ENCODE peak calls at places on chromosomes 3 and 15, in six cellular contexts. J is A549, F is Caco-2, C is psoas muscle, R is transverse colon, S is LoVo. P is an unnamed sample.

GRCh38 chr15:71055461-71055860 is 59.8 kb upstream of the THSD4 start:
- DNase-seq in C (no peak), S (peak; percentile 34), R (no peak), J (peak; percentile 55), F (no peak), P (peak; percentile 26)

GRCh38 chr15:81253846-81254245 is 57.2 kb downstream of the IL16 start:
- DNase-seq in R (no peak), J (no peak), F (no peak), C (no peak), S (no peak), P (no peak)

GRCh38 chr3:132318451-132318850 is 1.2 kb downstream of the ACP3 start:
- DNase-seq in R (no peak), J (no peak), S (no peak), F (no peak), C (no peak), P (no peak)

GRCh38 chr3:127036209-127037020 is 53.5 kb downstream of the PLXNA1 start:
- DNase-seq in F (no peak), C (peak; percentile 10), J (no peak), R (peak; percentile 64), S (no peak), P (no peak)

GRCh38 chr3:48928679-48929078 is 10.0 kb downstream of the ARIH2 start:
- DNase-seq in J (no peak), S (no peak), F (no peak), C (no peak), R (no peak), P (no peak)

GRCh38 chr3:66370179-66370578 is 130.6 kb downstream of the LRIG1 start:
- DNase-seq in J (no peak), S (no peak), C (no peak), F (no peak), R (no peak), P (no peak)

GRCh38 chr3:45536316-45536715 is 58.2 kb upstream of the LIMD1 start:
- DNase-seq in R (no peak), J (no peak), F (no peak), S (no peak), C (no peak), P (no peak)

GRCh38 chr15:87711011-87711410 is 545.5 kb downstream of the NTRK3 start:
- DNase-seq in F (no peak), C (no peak), J (no peak), R (no peak), S (no peak), P (no peak)

GRCh38 chr3:56522374-56522773 is 34.6 kb upstream of the CCDC66 start:
- DNase-seq in R (no peak), S (no peak), F (no peak), J (no peak), C (no peak), P (no peak)

GRCh38 chr3:55885721-55886120 is 398.6 kb upstream of the WNT5A start:
- DNase-seq in R (no peak), S (peak; percentile 23), J (no peak), C (no peak), F (no peak), P (no peak)

GRCh38 chr3:111907151-111907550 is 48.1 kb downstream of the PHLDB2 start:
- DNase-seq in F (no peak), J (no peak), C (no peak), R (no peak), S (no peak), P (no peak)

GRCh38 chr15:55743615-55743978 is 645 bp upstream of the PRTG start:
- DNase-seq in J (no peak), F (no peak), R (no peak), S (no peak), C (no peak), P (no peak)

GRCh38 chr15:78937132-78937739 is 7.6 kb downstream of the CTSH start:
- DNase-seq in R (no peak), J (no peak), C (no peak), S (no peak), F (no peak), P (no peak)

GRCh38 chr15:87031545-87032230 is 952.0 kb downstream of the AGBL1 start:
- DNase-seq in F (no peak), J (no peak), R (no peak), S (no peak), C (no peak), P (no peak)

GRCh38 chr15:91752081-91752810 is 101.3 kb upstream of the SLCO3A1 start:
- DNase-seq in R (no peak), F (no peak), J (no peak), C (no peak), S (no peak), P (no peak)

GRCh38 chr3:115286529-115287197 is 139.6 kb upstream of the ZBTB20 start:
- DNase-seq in S (no peak), F (no peak), R (no peak), C (no peak), J (no peak), P (no peak)

GRCh38 chr3:184196536-184196935 is 10.5 kb downstream of the ABCF3 start:
- DNase-seq in C (no peak), F (no peak), R (no peak), J (no peak), S (no peak), P (no peak)

GRCh38 chr3:177491301-177492031 is 294.2 kb upstream of the TBL1XR1 start:
- DNase-seq in F (no peak), J (no peak), R (no peak), C (no peak), S (no peak), P (peak; percentile 46)

GRCh38 chr3:62154457-62155148 is 218.7 kb downstream of the FEZF2 start:
- DNase-seq in R (no peak), J (no peak), F (no peak), C (no peak), S (no peak), P (no peak)

GRCh38 chr3:46549408-46549904 is 16.6 kb downstream of the LRRC2 start:
- DNase-seq in F (no peak), C (no peak), S (no peak), R (no peak), J (no peak), P (no peak)

GRCh38 chr3:152259480-152259879 is 9.2 kb upstream of the MBNL1 start:
- DNase-seq in S (no peak), F (no peak), R (no peak), C (no peak), J (no peak), P (no peak)

GRCh38 chr3:37973250-37974054 is 17.1 kb upstream of the VILL start:
- DNase-seq in R (no peak), S (no peak), C (no peak), F (no peak), J (peak; percentile 37), P (no peak)

GRCh38 chr15:75031773-75032302 is 8.4 kb downstream of the PPCDC start:
- DNase-seq in S (no peak), R (no peak), J (no peak), F (no peak), C (no peak), P (no peak)

GRCh38 chr15:55088207-55088606 is 108.5 kb downstream of the RSL24D1 start:
- DNase-seq in F (no peak), C (no peak), J (no peak), R (no peak), S (no peak), P (no peak)

GRCh38 chr3:164320962-164321361 is 757.3 kb downstream of the SI start:
- DNase-seq in S (no peak), F (no peak), C (no peak), R (no peak), J (no peak), P (no peak)